ENCODE peak calls at places on chromosomes 13 and 19, in ten cellular contexts. I is stimulated activated CD4-positive, alpha-beta T cell treated with anti-CD3 and anti-CD28 coated beads, Interleukin-12 subunit alpha, Interleukin-12 subunit beta, amount 100 ng/mL, for 4 hours; Y is stimulated activated CD8-positive, alpha-beta memory T cell treated with anti-CD3 and anti-CD28 coated beads, Interleukin-15, amount 100 ng/mL, for 1 hour; A is AG08396; O is SHP77; R is activated naive CD4-positive, alpha-beta T cell treated with anti-CD3 and anti-CD28 coated beads, Interleukin-2, amount 50 U/mL, for 72 hours; F is A549; S is epithelial cell of proximal tubule; Z is mucosa of descending colon; L is H54. W is an unnamed sample.

GRCh38 chr19:18419195-18419698 is at the start of gene SSBP4:
- DNase-seq in I (peak), Y (no peak), A (peak), O (peak), R (no peak), F (peak), S (no peak), Z (peak), L (no peak), W (peak)

GRCh38 chr13:50122465-50122864 is 107.2 kb downstream of the KCNRG start:
- DNase-seq in I (no peak), Y (no peak), A (no peak), O (no peak), R (no peak), F (no peak), S (no peak), Z (no peak), L (no peak), W (no peak)

GRCh38 chr13:31207630-31208549 is 8.1 kb downstream of the B3GLCT start:
- DNase-seq in I (no peak), Y (no peak), A (peak), O (no peak), R (no peak), F (no peak), S (no peak), Z (no peak), L (no peak), W (peak)

GRCh38 chr13:20136781-20137703 is 23.8 kb downstream of the GJA3 start:
- DNase-seq in I (peak), Y (no peak), A (no peak), O (no peak), R (no peak), F (peak), S (no peak), Z (peak), L (no peak), W (no peak)

GRCh38 chr19:2084993-2085720 is 11.0 kb downstream of the MOB3A start:
- DNase-seq in I (peak), Y (peak), A (no peak), O (no peak), R (peak), F (no peak), S (no peak), Z (peak), L (no peak), W (no peak)

GRCh38 chr13:41388143-41388881 is 69.0 kb upstream of the RGCC start:
- DNase-seq in I (no peak), Y (no peak), A (no peak), O (no peak), R (no peak), F (no peak), S (no peak), Z (no peak), L (no peak), W (no peak)

GRCh38 chr19:34274284-34274826 is 20.0 kb downstream of the GARRE1 start:
- DNase-seq in I (no peak), Y (no peak), A (peak), O (no peak), R (no peak), F (no peak), S (no peak), Z (no peak), L (no peak), W (no peak)

GRCh38 chr13:59464926-59465325 is 698.8 kb downstream of the DIAPH3 start:
- DNase-seq in I (no peak), Y (no peak), A (no peak), O (no peak), R (no peak), F (no peak), S (no peak), Z (no peak), L (no peak), W (no peak)

GRCh38 chr13:114059428-114059827 is 73.0 kb downstream of the RASA3 start:
- DNase-seq in I (no peak), Y (no peak), A (no peak), O (no peak), R (no peak), F (no peak), S (no peak), Z (no peak), L (no peak), W (no peak)

GRCh38 chr13:20182231-20182846 is 10.4 kb downstream of the GJB2 start:
- DNase-seq in I (peak), Y (no peak), A (peak), O (peak), R (no peak), F (peak), S (no peak), Z (peak), L (peak), W (peak)

GRCh38 chr19:21848706-21849105 is 12.7 kb upstream of the ZNF43 start:
- DNase-seq in I (no peak), Y (no peak), A (peak), O (no peak), R (no peak), F (peak), S (peak), Z (no peak), L (no peak), W (no peak)

GRCh38 chr19:29941828-29942403 is at the start of gene URI1:
- DNase-seq in I (peak), Y (peak), A (peak), O (peak), R (peak), F (peak), S (no peak), Z (peak), L (peak), W (peak)

W was measured in NCI-H524.